ENCODE peak calls at places on chromosomes 4 and X, in five cellular contexts. L is OCI-LY7, K is fibroblast of the aortic adventitia, R is skeletal muscle cell, M is lower leg skin. Y is an unnamed sample.

GRCh38 chr4:151484396-151485102 is 75.6 kb downstream of the FHIP1A start:
- DNase-seq in L (no peak), K (peak), R (peak), M (no peak), Y (no peak)

GRCh38 chrX:86121916-86122315 is 26.3 kb upstream of the DACH2 start:
- DNase-seq in L (no peak), K (no peak), R (no peak), M (no peak), Y (no peak)

GRCh38 chr4:21856754-21857153 is 91.8 kb downstream of the KCNIP4 start:
- DNase-seq in L (no peak), K (no peak), R (no peak), M (no peak), Y (no peak)

GRCh38 chr4:8235224-8235623 is 34.3 kb upstream of the HTRA3 start:
- DNase-seq in L (peak), K (no peak), R (no peak), M (no peak), Y (peak)

GRCh38 chr4:113442821-113443220 is 318.7 kb downstream of the CAMK2D start:
- DNase-seq in L (no peak), K (no peak), R (no peak), M (no peak), Y (no peak)

GRCh38 chr4:104693601-104694201 is 199.0 kb upstream of the CXXC4 start:
- DNase-seq in L (peak), K (peak), R (peak), M (no peak), Y (no peak)

GRCh38 chr4:105126311-105127153 is 20.1 kb upstream of the TET2 start:
- DNase-seq in L (no peak), K (peak), R (no peak), M (no peak), Y (no peak)

GRCh38 chr4:617644-618330 is 7.6 kb upstream of the PDE6B start:
- DNase-seq in L (no peak), K (no peak), R (no peak), M (peak), Y (no peak)

GRCh38 chr4:148782284-148782683 is 340.1 kb upstream of the NR3C2 start:
- DNase-seq in L (no peak), K (no peak), R (no peak), M (no peak), Y (no peak)

GRCh38 chr4:173521474-173522159 is 8.4 kb downstream of the HAND2 start:
- DNase-seq in L (no peak), K (no peak), R (no peak), M (peak), Y (no peak)

GRCh38 chr4:25425361-25425760 is 48.3 kb downstream of the ANAPC4 start:
- DNase-seq in L (no peak), K (peak), R (no peak), M (no peak), Y (no peak)

GRCh38 chr4:98838977-98839618 is 89.8 kb downstream of the EIF4E start:
- DNase-seq in L (no peak), K (peak), R (peak), M (no peak), Y (no peak)

GRCh38 chr4:184757810-184758209 is 23.9 kb upstream of the CENPU start:
- DNase-seq in L (no peak), K (peak), R (peak), M (no peak), Y (no peak)

GRCh38 chr4:2501034-2501594 is 32.2 kb downstream of the RNF4 start:
- DNase-seq in L (no peak), K (no peak), R (no peak), M (no peak), Y (no peak)

GRCh38 chr4:54959656-54960055 is 165.7 kb downstream of the KDR start:
- DNase-seq in L (no peak), K (peak), R (peak), M (no peak), Y (no peak)

GRCh38 chr4:156388826-156389225 is 435.2 kb upstream of the CTSO start:
- DNase-seq in L (no peak), K (no peak), R (peak), M (no peak), Y (no peak)

GRCh38 chr4:20362148-20362547 is 110.4 kb downstream of the SLIT2 start:
- DNase-seq in L (no peak), K (no peak), R (no peak), M (no peak), Y (no peak)

GRCh38 chr4:175671491-175671934 is 140.6 kb downstream of the GPM6A start:
- DNase-seq in L (no peak), K (no peak), R (no peak), M (no peak), Y (no peak)

GRCh38 chr4:133938061-133938460 is 263.5 kb downstream of the PABPC4L start:
- DNase-seq in L (no peak), K (no peak), R (no peak), M (no peak), Y (no peak)

GRCh38 chrX:103688949-103689348 is 2.5 kb upstream of the MORF4L2 start:
- DNase-seq in L (peak), K (peak), R (no peak), M (no peak), Y (no peak)

GRCh38 chrX:139204576-139204902 is 326.0 kb upstream of the F9 start:
- DNase-seq in L (no peak), K (peak), R (no peak), M (no peak), Y (no peak)

GRCh38 chr4:78336093-78336943 is 215.3 kb upstream of the ANXA3 start:
- DNase-seq in L (no peak), K (peak), R (no peak), M (no peak), Y (no peak)

GRCh38 chrX:19640063-19640462 is 124.8 kb upstream of the MAP3K15 start:
- DNase-seq in L (no peak), K (no peak), R (no peak), M (no peak), Y (no peak)

GRCh38 chr4:10226756-10227155 is 110.2 kb upstream of the WDR1 start:
- DNase-seq in L (no peak), K (peak), R (no peak), M (no peak), Y (no peak)

GRCh38 chrX:135087867-135088266 is 32.5 kb downstream of the ETDB start:
- DNase-seq in L (no peak), K (no peak), R (no peak), M (no peak), Y (no peak)

GRCh38 chrX:118780509-118780908 is 43.1 kb upstream of the ZCCHC12 start:
- DNase-seq in L (no peak), K (peak), R (no peak), M (no peak), Y (no peak)
- H3K4me3 ChIP-seq in L (no peak), K (no peak), R (no peak), M (no peak), Y (no peak)

GRCh38 chr4:41009411-41009810 is 204.9 kb downstream of the APBB2 start:
- DNase-seq in L (no peak), K (peak), R (no peak), M (no peak), Y (no peak)
- H3K4me3 ChIP-seq in L (no peak), K (no peak), R (no peak), M (no peak), Y (no peak)

GRCh38 chr4:161817822-161818412 is 345.9 kb downstream of the FSTL5 start:
- DNase-seq in L (no peak), K (no peak), R (no peak), M (peak), Y (no peak)
- H3K4me3 ChIP-seq in L (no peak), K (no peak), R (no peak), M (no peak), Y (no peak)

DNA sequence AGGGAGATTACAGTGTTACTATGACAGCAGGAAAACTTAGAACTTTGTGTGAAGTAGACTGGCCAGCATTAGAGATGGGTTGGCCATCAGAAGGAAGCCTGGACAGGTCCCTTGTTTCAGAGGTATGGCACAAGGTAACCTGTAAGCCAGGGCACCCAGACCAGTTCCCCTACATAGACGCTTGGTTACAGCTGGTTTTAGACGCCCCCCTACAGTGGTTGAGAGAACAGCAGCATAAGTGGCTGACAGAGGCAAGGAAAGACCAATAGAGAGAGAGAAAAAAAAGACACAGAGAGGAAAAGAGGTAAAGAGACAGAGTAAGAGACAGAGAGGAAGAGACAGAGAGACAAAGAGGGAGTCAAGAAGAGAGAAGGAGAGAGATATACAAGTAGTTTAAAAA is 144.5 kb downstream of the GC start:
- DNase-seq in L (no peak), K (no peak), R (no peak), M (no peak), Y (no peak)
- H3K4me3 ChIP-seq in L (no peak), K (no peak), R (no peak), M (no peak), Y (no peak)

Y was measured in CD4-positive, alpha-beta memory T cell.